ENCODE peak calls at places on chromosomes 2 and 18, in nine cellular contexts. G is T-helper 1 cell; T is Calu3; M is effector CD4-positive, alpha-beta T cell; O is NCI-H748 treated with DMSO at 0.1 percent for 48 hours; F is fibroblast of the aortic adventitia; Q is DMS153; S is PC-9; J is NCI-H2171. A is an unnamed sample.

GRCh38 chr2:42964444-42965081 is 172.2 kb upstream of the HAAO start:
- DNase-seq in G (no peak), T (peak; percentile 73), M (no peak), O (no peak), F (peak; percentile 99), Q (no peak), S (peak; percentile 88), J (no peak), A (no peak)

GRCh38 chr2:132560562-132560961 is 109.4 kb downstream of the LYPD1 start:
- DNase-seq in G (no peak), T (no peak), M (no peak), O (no peak), F (no peak), Q (no peak), S (no peak), J (no peak), A (no peak)

GRCh38 chr2:94861308-94862152 is 9.7 kb upstream of the TEKT4 start:
- DNase-seq in G (no peak), T (no peak), M (no peak), O (peak; percentile 7), F (no peak), Q (no peak), S (no peak), J (no peak), A (no peak)

GRCh38 chr2:212517693-212518092 is 20.9 kb downstream of the ERBB4 start:
- DNase-seq in G (no peak), T (no peak), M (no peak), O (no peak), F (no peak), Q (no peak), S (no peak), J (no peak), A (no peak)

GRCh38 chr2:19944205-19944845 is 42.5 kb upstream of the TTC32 start:
- DNase-seq in G (no peak), T (no peak), M (no peak), O (no peak), F (no peak), Q (no peak), S (no peak), J (no peak), A (no peak)

GRCh38 chr18:9103488-9103887 is 989 bp downstream of the NDUFV2 start:
- DNase-seq in G (no peak), T (no peak), M (no peak), O (peak; percentile 57), F (peak; percentile 56), Q (no peak), S (no peak), J (no peak), A (no peak)

GRCh38 chr2:216860738-216861137 is 874 bp upstream of the TNP1 start:
- DNase-seq in G (no peak), T (no peak), M (no peak), O (no peak), F (peak; percentile 16), Q (peak; percentile 33), S (no peak), J (no peak), A (no peak)

GRCh38 chr2:133940134-133940533 is 313.7 kb upstream of the MGAT5 start:
- DNase-seq in G (no peak), T (no peak), M (no peak), O (no peak), F (no peak), Q (no peak), S (no peak), J (no peak), A (no peak)

GRCh38 chr2:11559066-11559785 is 25.4 kb downstream of the GREB1 start:
- DNase-seq in G (no peak), T (no peak), M (no peak), O (no peak), F (no peak), Q (no peak), S (no peak), J (no peak), A (no peak)

GRCh38 chr18:28112056-28112470 is 64.9 kb downstream of the CDH2 start:
- DNase-seq in G (no peak), T (no peak), M (no peak), O (no peak), F (peak; percentile 87), Q (no peak), S (no peak), J (no peak), A (no peak)

GRCh38 chr2:36677995-36678605 is 18.4 kb upstream of the VIT start:
- DNase-seq in G (no peak), T (no peak), M (no peak), O (no peak), F (no peak), Q (no peak), S (no peak), J (no peak), A (no peak)

GRCh38 chr2:235432741-235433520 is 60.9 kb upstream of the AGAP1 start:
- DNase-seq in G (no peak), T (no peak), M (no peak), O (no peak), F (no peak), Q (no peak), S (no peak), J (no peak), A (no peak)

GRCh38 chr18:6609882-6610281 is 119.6 kb upstream of the ARHGAP28 start:
- DNase-seq in G (no peak), T (no peak), M (no peak), O (no peak), F (no peak), Q (no peak), S (no peak), J (no peak), A (no peak)

GRCh38 chr2:29063646-29064372 is 10.5 kb downstream of the PCARE start:
- DNase-seq in G (no peak), T (no peak), M (no peak), O (no peak), F (peak; percentile 95), Q (no peak), S (no peak), J (no peak), A (no peak)

GRCh38 chr2:26001743-26002341 is 19.5 kb upstream of the KIF3C start:
- DNase-seq in G (no peak), T (no peak), M (no peak), O (no peak), F (peak; percentile 91), Q (no peak), S (no peak), J (no peak), A (no peak)

GRCh38 chr2:11764359-11764758 is 17.9 kb downstream of the LPIN1 start:
- DNase-seq in G (no peak), T (no peak), M (no peak), O (no peak), F (no peak), Q (no peak), S (no peak), J (no peak), A (no peak)

GRCh38 chr2:128345436-128346165 is 26.9 kb upstream of the HS6ST1 start:
- DNase-seq in G (no peak), T (no peak), M (no peak), O (no peak), F (no peak), Q (no peak), S (no peak), J (no peak), A (no peak)

GRCh38 chr2:85255813-85256581 is 71.8 kb downstream of the TGOLN2 start:
- DNase-seq in G (no peak), T (peak; percentile 69), M (no peak), O (no peak), F (peak; percentile 66), Q (no peak), S (peak; percentile 56), J (no peak), A (no peak)

GRCh38 chr2:237059155-237059875 is 26.4 kb upstream of the COPS8 start:
- DNase-seq in G (no peak), T (no peak), M (no peak), O (no peak), F (peak; percentile 9), Q (no peak), S (no peak), J (no peak), A (no peak)

GRCh38 chr2:69575926-69576325 is 67.6 kb downstream of the AAK1 start:
- DNase-seq in G (no peak), T (no peak), M (no peak), O (no peak), F (no peak), Q (no peak), S (no peak), J (no peak), A (no peak)

GRCh38 chr2:217824223-217824622 is 178.6 kb downstream of the TNS1 start:
- DNase-seq in G (no peak), T (no peak), M (no peak), O (no peak), F (no peak), Q (no peak), S (no peak), J (no peak), A (no peak)

GRCh38 chr2:28507806-28508764 is 12.2 kb downstream of the PLB1 start:
- DNase-seq in G (no peak), T (peak; percentile 62), M (no peak), O (no peak), F (no peak), Q (peak; percentile 79), S (peak; percentile 76), J (no peak), A (no peak)

GRCh38 chr18:67864677-67865340 is 348.3 kb upstream of the DSEL start:
- DNase-seq in G (no peak), T (no peak), M (no peak), O (no peak), F (peak; percentile 81), Q (no peak), S (no peak), J (no peak), A (no peak)

GRCh38 chr2:183868707-183869106 is 729.6 kb upstream of the ZNF804A start:
- DNase-seq in G (no peak), T (no peak), M (no peak), O (no peak), F (no peak), Q (peak; percentile 42), S (no peak), J (no peak), A (no peak)

GRCh38 chr2:203427061-203427460 is 98.9 kb downstream of the ABI2 start:
- DNase-seq in G (no peak), T (no peak), M (no peak), O (no peak), F (peak; percentile 37), Q (no peak), S (no peak), J (no peak), A (no peak)

GRCh38 chr2:231191896-231192872 is 6.2 kb upstream of the ARMC9 start:
- DNase-seq in G (no peak), T (peak; percentile 30), M (no peak), O (no peak), F (peak; percentile 98), Q (no peak), S (no peak), J (no peak), A (no peak)

GRCh38 chr2:126880262-126880800 is 18.4 kb upstream of the TEX51 start:
- DNase-seq in G (no peak), T (no peak), M (no peak), O (no peak), F (no peak), Q (no peak), S (no peak), J (no peak), A (no peak)

GRCh38 chr18:24465491-24465890 is 5.1 kb downstream of the HRH4 start:
- DNase-seq in G (no peak), T (no peak), M (no peak), O (no peak), F (no peak), Q (no peak), S (no peak), J (no peak), A (no peak)

GRCh38 chr2:235500761-235501662 is 7.2 kb downstream of the AGAP1 start:
- DNase-seq in G (no peak), T (peak; percentile 21), M (no peak), O (no peak), F (peak; percentile 51), Q (no peak), S (peak; percentile 48), J (no peak), A (no peak)

GRCh38 chr2:204706939-204707338 is 161.7 kb downstream of the PARD3B start:
- DNase-seq in G (no peak), T (no peak), M (no peak), O (no peak), F (no peak), Q (no peak), S (no peak), J (no peak), A (no peak)

GRCh38 chr2:54504866-54505265 is 48.7 kb downstream of the SPTBN1 start:
- DNase-seq in G (no peak), T (no peak), M (no peak), O (no peak), F (no peak), Q (no peak), S (no peak), J (no peak), A (no peak)